ENCODE peak calls at places on chromosomes 16 and 17, in eight cellular contexts. One of them, this sample, is unnamed.

GRCh38 chr17:746783-747629 is 5.1 kb downstream of the GEMIN4 start:
- DNase-seq in activated T-cell treated with anti-CD3 and anti-CD28 coated beads for 1 hour: no peak
- DNase-seq in HuH-7.5: no peak
- DNase-seq in substantia nigra: no peak
- DNase-seq in NCI-H1092: no peak
- DNase-seq in HFFc6: no peak
- DNase-seq in central memory CD4-positive, alpha-beta T cell: no peak
- DNase-seq in DMS 273 treated with DMSO at 0.1 percent for 48 hours: no peak
- DNase-seq in this sample: no peak

GRCh38 chr17:65103896-65104295 is 33.3 kb upstream of the RGS9 start:
- DNase-seq in DMS 273 treated with DMSO at 0.1 percent for 48 hours: no peak
- DNase-seq in NCI-H1092: no peak
- DNase-seq in HFFc6: no peak
- DNase-seq in substantia nigra: no peak
- DNase-seq in activated T-cell treated with anti-CD3 and anti-CD28 coated beads for 1 hour: no peak
- DNase-seq in HuH-7.5: no peak
- DNase-seq in central memory CD4-positive, alpha-beta T cell: no peak
- DNase-seq in this sample: no peak

GRCh38 chr16:87956169-87956770 is 5.0 kb downstream of the BANP start:
- DNase-seq in central memory CD4-positive, alpha-beta T cell: peak
- DNase-seq in NCI-H1092: no peak
- DNase-seq in HFFc6: peak
- DNase-seq in activated T-cell treated with anti-CD3 and anti-CD28 coated beads for 1 hour: peak
- DNase-seq in DMS 273 treated with DMSO at 0.1 percent for 48 hours: no peak
- DNase-seq in substantia nigra: peak
- DNase-seq in HuH-7.5: no peak
- DNase-seq in this sample: no peak

GRCh38 chr17:81184596-81184995 is 18.6 kb upstream of the AATK start:
- DNase-seq in substantia nigra: no peak
- DNase-seq in HFFc6: no peak
- DNase-seq in central memory CD4-positive, alpha-beta T cell: no peak
- DNase-seq in activated T-cell treated with anti-CD3 and anti-CD28 coated beads for 1 hour: no peak
- DNase-seq in NCI-H1092: no peak
- DNase-seq in HuH-7.5: no peak
- DNase-seq in DMS 273 treated with DMSO at 0.1 percent for 48 hours: no peak
- DNase-seq in this sample: no peak

GRCh38 chr16:46903255-46903905 is 19.2 kb downstream of the GPT2 start:
- DNase-seq in activated T-cell treated with anti-CD3 and anti-CD28 coated beads for 1 hour: no peak
- DNase-seq in substantia nigra: no peak
- DNase-seq in HFFc6: no peak
- DNase-seq in HuH-7.5: no peak
- DNase-seq in central memory CD4-positive, alpha-beta T cell: no peak
- DNase-seq in NCI-H1092: no peak
- DNase-seq in DMS 273 treated with DMSO at 0.1 percent for 48 hours: no peak
- DNase-seq in this sample: no peak

GRCh38 chr17:39208893-39209292 is 8.8 kb downstream of the RPL19 start:
- DNase-seq in NCI-H1092: no peak
- DNase-seq in HuH-7.5: no peak
- DNase-seq in activated T-cell treated with anti-CD3 and anti-CD28 coated beads for 1 hour: no peak
- DNase-seq in HFFc6: no peak
- DNase-seq in substantia nigra: no peak
- DNase-seq in central memory CD4-positive, alpha-beta T cell: no peak
- DNase-seq in DMS 273 treated with DMSO at 0.1 percent for 48 hours: peak
- DNase-seq in this sample: no peak

GRCh38 chr17:74414510-74414909 is 17.4 kb upstream of the GPRC5C start:
- DNase-seq in HuH-7.5: no peak
- DNase-seq in substantia nigra: no peak
- DNase-seq in central memory CD4-positive, alpha-beta T cell: no peak
- DNase-seq in HFFc6: no peak
- DNase-seq in NCI-H1092: no peak
- DNase-seq in activated T-cell treated with anti-CD3 and anti-CD28 coated beads for 1 hour: no peak
- DNase-seq in DMS 273 treated with DMSO at 0.1 percent for 48 hours: no peak
- DNase-seq in this sample: no peak

GRCh38 chr17:60135951-60136666 is 13.7 kb upstream of the CA4 start:
- DNase-seq in HuH-7.5: no peak
- DNase-seq in central memory CD4-positive, alpha-beta T cell: no peak
- DNase-seq in HFFc6: no peak
- DNase-seq in NCI-H1092: no peak
- DNase-seq in activated T-cell treated with anti-CD3 and anti-CD28 coated beads for 1 hour: no peak
- DNase-seq in DMS 273 treated with DMSO at 0.1 percent for 48 hours: no peak
- DNase-seq in substantia nigra: no peak
- DNase-seq in this sample: no peak

GRCh38 chr17:39652635-39653315 is 12.4 kb upstream of the TCAP start:
- DNase-seq in DMS 273 treated with DMSO at 0.1 percent for 48 hours: no peak
- DNase-seq in HuH-7.5: no peak
- DNase-seq in central memory CD4-positive, alpha-beta T cell: no peak
- DNase-seq in activated T-cell treated with anti-CD3 and anti-CD28 coated beads for 1 hour: no peak
- DNase-seq in HFFc6: no peak
- DNase-seq in substantia nigra: peak
- DNase-seq in NCI-H1092: no peak
- DNase-seq in this sample: no peak

GRCh38 chr16:22093952-22094351 is 1.6 kb downstream of the VWA3A start:
- DNase-seq in central memory CD4-positive, alpha-beta T cell: no peak
- DNase-seq in activated T-cell treated with anti-CD3 and anti-CD28 coated beads for 1 hour: no peak
- DNase-seq in HFFc6: no peak
- DNase-seq in substantia nigra: no peak
- DNase-seq in HuH-7.5: no peak
- DNase-seq in DMS 273 treated with DMSO at 0.1 percent for 48 hours: no peak
- DNase-seq in NCI-H1092: no peak
- DNase-seq in this sample: no peak

GRCh38 chr16:61715392-61715791 is 320.8 kb downstream of the CDH8 start:
- DNase-seq in substantia nigra: no peak
- DNase-seq in DMS 273 treated with DMSO at 0.1 percent for 48 hours: no peak
- DNase-seq in HFFc6: no peak
- DNase-seq in central memory CD4-positive, alpha-beta T cell: no peak
- DNase-seq in activated T-cell treated with anti-CD3 and anti-CD28 coated beads for 1 hour: no peak
- DNase-seq in HuH-7.5: no peak
- DNase-seq in NCI-H1092: no peak
- DNase-seq in this sample: no peak

GRCh38 chr17:17741346-17742023 is 60.2 kb downstream of the RAI1 start:
- DNase-seq in DMS 273 treated with DMSO at 0.1 percent for 48 hours: no peak
- DNase-seq in activated T-cell treated with anti-CD3 and anti-CD28 coated beads for 1 hour: no peak
- DNase-seq in HuH-7.5: no peak
- DNase-seq in HFFc6: peak
- DNase-seq in NCI-H1092: no peak
- DNase-seq in substantia nigra: peak
- DNase-seq in central memory CD4-positive, alpha-beta T cell: no peak
- DNase-seq in this sample: no peak

GRCh38 chr17:3890082-3890892 is 2.6 kb downstream of the CAMKK1 start:
- DNase-seq in substantia nigra: no peak
- DNase-seq in NCI-H1092: peak
- DNase-seq in central memory CD4-positive, alpha-beta T cell: no peak
- DNase-seq in HuH-7.5: no peak
- DNase-seq in DMS 273 treated with DMSO at 0.1 percent for 48 hours: peak
- DNase-seq in activated T-cell treated with anti-CD3 and anti-CD28 coated beads for 1 hour: no peak
- DNase-seq in HFFc6: peak
- DNase-seq in this sample: peak

GRCh38 chr17:79993390-79994221 is 42.1 kb downstream of the TBC1D16 start:
- DNase-seq in activated T-cell treated with anti-CD3 and anti-CD28 coated beads for 1 hour: no peak
- DNase-seq in central memory CD4-positive, alpha-beta T cell: no peak
- DNase-seq in substantia nigra: no peak
- DNase-seq in HFFc6: peak
- DNase-seq in HuH-7.5: peak
- DNase-seq in NCI-H1092: peak
- DNase-seq in DMS 273 treated with DMSO at 0.1 percent for 48 hours: no peak
- DNase-seq in this sample: peak

GRCh38 chr17:34755981-34756669 is 176.7 kb downstream of the TMEM132E start:
- DNase-seq in substantia nigra: no peak
- DNase-seq in activated T-cell treated with anti-CD3 and anti-CD28 coated beads for 1 hour: no peak
- DNase-seq in NCI-H1092: no peak
- DNase-seq in DMS 273 treated with DMSO at 0.1 percent for 48 hours: no peak
- DNase-seq in HuH-7.5: no peak
- DNase-seq in HFFc6: no peak
- DNase-seq in central memory CD4-positive, alpha-beta T cell: no peak
- DNase-seq in this sample: no peak

GRCh38 chr16:30794634-30795033 is 7.6 kb upstream of the ZNF629 start:
- DNase-seq in central memory CD4-positive, alpha-beta T cell: no peak
- DNase-seq in activated T-cell treated with anti-CD3 and anti-CD28 coated beads for 1 hour: no peak
- DNase-seq in substantia nigra: no peak
- DNase-seq in HuH-7.5: no peak
- DNase-seq in DMS 273 treated with DMSO at 0.1 percent for 48 hours: no peak
- DNase-seq in HFFc6: no peak
- DNase-seq in NCI-H1092: no peak
- DNase-seq in this sample: no peak

GRCh38 chr16:57736419-57737281 is 1.1 kb downstream of the KATNB1 start:
- DNase-seq in activated T-cell treated with anti-CD3 and anti-CD28 coated beads for 1 hour: peak
- DNase-seq in NCI-H1092: peak
- DNase-seq in substantia nigra: peak
- DNase-seq in HFFc6: peak
- DNase-seq in HuH-7.5: peak
- DNase-seq in DMS 273 treated with DMSO at 0.1 percent for 48 hours: peak
- DNase-seq in central memory CD4-positive, alpha-beta T cell: peak
- DNase-seq in this sample: peak

GRCh38 chr16:31475949-31476304 is 4.0 kb downstream of the TGFB1I1 start:
- DNase-seq in substantia nigra: no peak
- DNase-seq in central memory CD4-positive, alpha-beta T cell: no peak
- DNase-seq in activated T-cell treated with anti-CD3 and anti-CD28 coated beads for 1 hour: no peak
- DNase-seq in NCI-H1092: no peak
- DNase-seq in DMS 273 treated with DMSO at 0.1 percent for 48 hours: no peak
- DNase-seq in HuH-7.5: no peak
- DNase-seq in HFFc6: no peak
- DNase-seq in this sample: no peak

GRCh38 chr16:77767826-77768225 is 20.5 kb upstream of the VAT1L start:
- DNase-seq in HuH-7.5: no peak
- DNase-seq in HFFc6: no peak
- DNase-seq in substantia nigra: no peak
- DNase-seq in activated T-cell treated with anti-CD3 and anti-CD28 coated beads for 1 hour: no peak
- DNase-seq in NCI-H1092: no peak
- DNase-seq in DMS 273 treated with DMSO at 0.1 percent for 48 hours: no peak
- DNase-seq in central memory CD4-positive, alpha-beta T cell: no peak
- DNase-seq in this sample: no peak

GRCh38 chr17:44362964-44363612 is 565 bp downstream of the FAM171A2 start:
- DNase-seq in DMS 273 treated with DMSO at 0.1 percent for 48 hours: no peak
- DNase-seq in central memory CD4-positive, alpha-beta T cell: no peak
- DNase-seq in HuH-7.5: peak
- DNase-seq in NCI-H1092: no peak
- DNase-seq in activated T-cell treated with anti-CD3 and anti-CD28 coated beads for 1 hour: no peak
- DNase-seq in HFFc6: no peak
- DNase-seq in substantia nigra: no peak
- DNase-seq in this sample: peak

GRCh38 chr16:83669456-83669855 is 138.3 kb upstream of the HSBP1 start:
- DNase-seq in activated T-cell treated with anti-CD3 and anti-CD28 coated beads for 1 hour: no peak
- DNase-seq in HuH-7.5: no peak
- DNase-seq in DMS 273 treated with DMSO at 0.1 percent for 48 hours: no peak
- DNase-seq in substantia nigra: no peak
- DNase-seq in HFFc6: no peak
- DNase-seq in central memory CD4-positive, alpha-beta T cell: no peak
- DNase-seq in NCI-H1092: no peak
- DNase-seq in this sample: no peak

GRCh38 chr16:24775455-24775854 is 46.0 kb downstream of the TNRC6A start:
- DNase-seq in central memory CD4-positive, alpha-beta T cell: no peak
- DNase-seq in HuH-7.5: no peak
- DNase-seq in activated T-cell treated with anti-CD3 and anti-CD28 coated beads for 1 hour: no peak
- DNase-seq in substantia nigra: no peak
- DNase-seq in DMS 273 treated with DMSO at 0.1 percent for 48 hours: no peak
- DNase-seq in NCI-H1092: no peak
- DNase-seq in HFFc6: no peak
- DNase-seq in this sample: no peak

GRCh38 chr16:79286646-79287423 is 313.7 kb downstream of the MAF start:
- DNase-seq in HuH-7.5: no peak
- DNase-seq in central memory CD4-positive, alpha-beta T cell: peak
- DNase-seq in NCI-H1092: peak
- DNase-seq in HFFc6: no peak
- DNase-seq in DMS 273 treated with DMSO at 0.1 percent for 48 hours: no peak
- DNase-seq in activated T-cell treated with anti-CD3 and anti-CD28 coated beads for 1 hour: peak
- DNase-seq in substantia nigra: peak
- DNase-seq in this sample: no peak

GRCh38 chr16:11350531-11351335 is 5.5 kb downstream of the RMI2 start:
- DNase-seq in substantia nigra: no peak
- DNase-seq in DMS 273 treated with DMSO at 0.1 percent for 48 hours: no peak
- DNase-seq in HFFc6: peak
- DNase-seq in central memory CD4-positive, alpha-beta T cell: no peak
- DNase-seq in activated T-cell treated with anti-CD3 and anti-CD28 coated beads for 1 hour: no peak
- DNase-seq in HuH-7.5: no peak
- DNase-seq in NCI-H1092: no peak
- DNase-seq in this sample: no peak

GRCh38 chr17:61318684-61319098 is 81.0 kb upstream of the TBX2 start:
- DNase-seq in activated T-cell treated with anti-CD3 and anti-CD28 coated beads for 1 hour: no peak
- DNase-seq in NCI-H1092: no peak
- DNase-seq in HuH-7.5: no peak
- DNase-seq in central memory CD4-positive, alpha-beta T cell: no peak
- DNase-seq in DMS 273 treated with DMSO at 0.1 percent for 48 hours: no peak
- DNase-seq in HFFc6: no peak
- DNase-seq in substantia nigra: no peak
- DNase-seq in this sample: no peak

GRCh38 chr17:66185842-66186241 is 6.1 kb downstream of the CEP112 start:
- DNase-seq in HFFc6: no peak
- DNase-seq in central memory CD4-positive, alpha-beta T cell: no peak
- DNase-seq in NCI-H1092: no peak
- DNase-seq in HuH-7.5: no peak
- DNase-seq in activated T-cell treated with anti-CD3 and anti-CD28 coated beads for 1 hour: no peak
- DNase-seq in DMS 273 treated with DMSO at 0.1 percent for 48 hours: no peak
- DNase-seq in substantia nigra: no peak
- DNase-seq in this sample: no peak

This sample was measured in A549.